ENCODE peak calls at places on chromosomes 11 and 22, in four cellular contexts. One of them, this sample, is unnamed.

GRCh38 chr11:27116684-27117083 is 76.1 kb downstream of the BBOX1 start:
- DNase-seq in GM12878: no peak
- DNase-seq in HepG2: no peak
- DNase-seq in SK-N-SH: no peak
- DNase-seq in this sample: no peak

GRCh38 chr11:132718711-132719641 is 813.3 kb downstream of the OPCML start:
- DNase-seq in SK-N-SH: no peak
- DNase-seq in GM12878: no peak
- DNase-seq in HepG2: no peak
- DNase-seq in this sample: no peak

GRCh38 chr22:25372000-25372595 is 152.7 kb downstream of the CRYBB2 start:
- DNase-seq in SK-N-SH: no peak
- DNase-seq in GM12878: no peak
- DNase-seq in HepG2: no peak
- DNase-seq in this sample: no peak

GRCh38 chr11:16125796-16126195 is 230.6 kb downstream of the SOX6 start:
- DNase-seq in GM12878: no peak
- DNase-seq in HepG2: no peak
- DNase-seq in SK-N-SH: no peak
- DNase-seq in this sample: no peak

GRCh38 chr11:77214557-77214956 is 86.5 kb downstream of the MYO7A start:
- DNase-seq in GM12878: no peak
- DNase-seq in SK-N-SH: no peak
- DNase-seq in HepG2: no peak
- DNase-seq in this sample: no peak

GRCh38 chr11:38950882-38951281 is 2352.8 kb upstream of the RAG2 start:
- DNase-seq in SK-N-SH: no peak
- DNase-seq in GM12878: no peak
- DNase-seq in HepG2: no peak
- DNase-seq in this sample: no peak

GRCh38 chr11:46238078-46238966 is 39.1 kb upstream of the CREB3L1 start:
- DNase-seq in GM12878: no peak
- DNase-seq in SK-N-SH: peak
- DNase-seq in HepG2: no peak
- DNase-seq in this sample: peak

GRCh38 chr11:20089357-20089756 is 70.9 kb downstream of the DBX1 start:
- DNase-seq in SK-N-SH: no peak
- DNase-seq in HepG2: no peak
- DNase-seq in GM12878: no peak
- DNase-seq in this sample: no peak

GRCh38 chr22:47633111-47633510 is 870.7 kb downstream of the TBC1D22A start:
- DNase-seq in GM12878: no peak
- DNase-seq in HepG2: no peak
- DNase-seq in SK-N-SH: no peak
- DNase-seq in this sample: no peak

GRCh38 chr22:21714784-21715183 is 20.8 kb downstream of the YPEL1 start:
- DNase-seq in GM12878: no peak
- DNase-seq in HepG2: no peak
- DNase-seq in SK-N-SH: no peak
- DNase-seq in this sample: no peak
- TF ChIP-seq TAF1 in GM12878: no peak
- TF ChIP-seq TAF1 in HepG2: no peak
- TF ChIP-seq TAF1 in SK-N-SH: no peak
- TF ChIP-seq TAF1 in this sample: no peak

DNA sequence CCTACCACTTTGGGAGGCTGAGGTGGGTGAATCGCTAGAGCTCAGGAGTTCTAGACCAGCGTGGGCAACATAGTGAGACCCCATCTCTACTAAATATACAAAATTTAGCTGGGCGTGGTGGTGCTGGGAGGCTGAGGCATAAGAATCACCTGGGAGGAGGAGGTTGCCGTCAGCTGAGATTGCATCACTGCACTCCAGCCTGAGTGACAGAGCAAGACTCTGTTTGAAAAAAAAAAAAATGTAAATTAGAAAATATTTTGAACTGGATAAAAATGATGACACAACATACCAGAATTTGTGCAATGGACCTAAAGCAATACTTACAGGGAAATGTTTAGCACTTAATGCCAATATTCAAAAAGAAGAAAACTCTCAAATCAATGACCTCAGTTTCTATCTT is 46.4 kb downstream of the ATG16L2 start:
- DNase-seq in GM12878: no peak
- DNase-seq in SK-N-SH: no peak
- DNase-seq in HepG2: no peak
- DNase-seq in this sample: no peak
- TF ChIP-seq TAF1 in GM12878: no peak
- TF ChIP-seq TAF1 in SK-N-SH: no peak
- TF ChIP-seq TAF1 in HepG2: no peak
- TF ChIP-seq TAF1 in this sample: no peak

DNA sequence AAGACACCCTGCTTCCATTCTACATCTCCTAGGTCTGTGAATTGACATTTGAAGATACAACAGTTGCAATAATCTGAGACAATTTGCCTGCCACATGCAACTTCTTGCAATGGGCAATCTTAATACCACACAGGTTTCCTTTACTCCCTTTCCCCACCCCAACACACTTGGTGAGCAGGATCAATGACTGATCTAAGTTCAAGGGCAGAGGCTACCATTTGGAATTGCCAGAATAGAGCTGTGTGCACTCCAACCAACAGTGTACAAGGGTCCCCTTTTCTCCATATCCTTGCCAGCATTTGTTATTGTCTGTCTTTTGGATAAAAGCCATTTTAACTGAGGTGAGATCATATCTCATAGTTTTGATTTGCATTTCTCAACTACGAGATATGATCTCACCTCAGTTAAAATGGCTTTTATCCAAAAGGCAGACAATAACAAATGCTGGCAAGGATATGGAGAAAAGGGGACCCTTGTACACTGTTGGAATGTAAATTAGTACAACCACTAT is 2.9 kb upstream of the NNMT start:
- DNase-seq in SK-N-SH: no peak
- DNase-seq in GM12878: no peak
- DNase-seq in HepG2: no peak
- DNase-seq in this sample: no peak
- TF ChIP-seq TAF1 in SK-N-SH: no peak
- TF ChIP-seq TAF1 in GM12878: no peak
- TF ChIP-seq TAF1 in HepG2: no peak
- TF ChIP-seq TAF1 in this sample: no peak

DNA sequence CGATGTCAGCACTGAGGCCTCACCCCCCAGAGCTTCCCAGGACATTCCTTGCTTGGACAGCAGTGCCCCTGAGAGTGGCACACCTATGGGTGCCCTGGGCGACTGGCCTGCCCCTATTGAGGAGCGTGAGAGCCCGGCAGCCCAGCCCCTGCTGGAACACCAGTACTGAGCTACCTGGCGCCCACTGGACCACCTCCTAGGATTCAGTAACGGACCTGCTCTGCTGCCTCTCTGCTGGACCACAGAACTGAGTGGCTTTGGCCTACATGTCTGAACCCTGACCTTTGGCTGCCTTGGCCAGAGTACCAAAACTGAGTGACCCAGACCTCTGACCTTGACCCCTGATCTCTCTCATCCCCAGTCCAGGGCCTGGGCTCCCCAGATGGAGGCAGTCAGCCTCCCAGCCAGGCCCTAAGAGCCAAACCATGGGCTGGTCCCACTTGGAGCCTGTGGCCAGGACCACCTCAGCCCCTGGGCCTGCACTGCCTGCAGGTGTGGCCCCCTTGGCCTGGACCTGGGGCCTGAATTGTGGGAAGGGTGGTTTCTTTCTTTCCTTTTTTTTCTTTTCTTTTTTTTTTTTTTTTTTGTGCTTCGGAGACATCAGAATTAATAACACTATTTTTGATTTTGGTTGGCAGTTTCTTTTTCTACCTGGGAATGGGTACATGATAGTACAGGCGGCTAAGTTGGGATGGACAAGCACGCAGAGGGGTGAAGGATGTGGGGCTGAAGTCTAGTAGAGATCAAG is 917 bp upstream of the SIPA1 start:
- DNase-seq in HepG2: no peak
- DNase-seq in SK-N-SH: no peak
- DNase-seq in GM12878: no peak
- DNase-seq in this sample: peak
- TF ChIP-seq TAF1 in HepG2: no peak
- TF ChIP-seq TAF1 in SK-N-SH: no peak
- TF ChIP-seq TAF1 in GM12878: no peak
- TF ChIP-seq TAF1 in this sample: no peak

GRCh38 chr22:29623059-29623458 is 19.6 kb downstream of the NF2 start:
- DNase-seq in SK-N-SH: no peak
- DNase-seq in HepG2: no peak
- DNase-seq in GM12878: no peak
- DNase-seq in this sample: no peak

GRCh38 chr22:29617922-29618629 is 14.6 kb downstream of the NF2 start:
- DNase-seq in HepG2: no peak
- DNase-seq in GM12878: no peak
- DNase-seq in SK-N-SH: no peak
- DNase-seq in this sample: no peak

GRCh38 chr22:29625090-29625825 is 21.8 kb downstream of the NF2 start:
- DNase-seq in GM12878: no peak
- DNase-seq in SK-N-SH: peak
- DNase-seq in HepG2: peak
- DNase-seq in this sample: peak

GRCh38 chr22:29623553-29624169 is 20.2 kb downstream of the NF2 start:
- DNase-seq in SK-N-SH: no peak
- DNase-seq in HepG2: no peak
- DNase-seq in GM12878: no peak
- DNase-seq in this sample: no peak

DNA sequence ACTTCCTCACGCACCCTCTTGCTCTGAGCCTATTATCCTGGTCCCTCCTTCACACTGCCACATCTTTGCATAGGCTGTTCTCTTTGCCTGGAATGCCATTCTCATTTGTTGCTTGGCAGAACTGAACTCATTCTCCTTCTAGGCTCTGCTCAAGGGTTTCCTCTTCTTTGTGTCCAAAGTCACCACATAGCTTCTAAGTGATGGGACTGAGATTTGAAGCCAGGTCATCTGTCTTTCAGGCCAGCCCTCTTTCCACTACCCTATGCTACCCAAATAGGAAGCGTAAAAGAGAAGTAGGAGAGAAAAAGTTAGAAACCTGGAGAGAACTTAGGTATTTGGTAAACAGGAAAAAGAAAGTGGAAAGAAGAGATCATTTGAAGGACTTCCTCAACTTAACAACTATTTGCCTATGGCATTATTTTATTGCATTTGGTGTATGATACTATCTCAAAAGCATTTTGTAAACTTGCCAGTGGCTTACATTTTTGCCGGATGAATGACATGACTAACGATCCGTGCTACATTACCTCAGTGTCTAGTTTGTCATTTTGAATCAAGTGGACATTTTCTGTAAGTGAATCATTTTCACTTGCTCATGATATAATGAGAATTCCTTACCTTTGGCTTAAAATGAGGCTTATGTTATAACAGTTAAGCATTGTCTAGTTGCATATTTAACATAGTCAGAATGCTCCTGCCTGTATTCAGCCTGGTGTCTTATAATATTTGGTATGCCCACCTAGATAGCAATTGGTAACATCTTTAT is 18.5 kb downstream of the NF2 start:
- DNase-seq in GM12878: no peak
- DNase-seq in SK-N-SH: no peak
- DNase-seq in HepG2: peak
- DNase-seq in this sample: no peak
- TF ChIP-seq TAF1 in GM12878: no peak
- TF ChIP-seq TAF1 in SK-N-SH: no peak
- TF ChIP-seq TAF1 in HepG2: no peak
- TF ChIP-seq TAF1 in this sample: no peak

GRCh38 chr11:119316729-119317591 is at the start of gene MCAM:
- DNase-seq in SK-N-SH: peak
- DNase-seq in GM12878: no peak
- DNase-seq in HepG2: peak
- DNase-seq in this sample: peak
- TF ChIP-seq TAF1 in SK-N-SH: peak
- TF ChIP-seq TAF1 in GM12878: no peak
- TF ChIP-seq TAF1 in HepG2: peak
- TF ChIP-seq TAF1 in this sample: peak

GRCh38 chr11:111586305-111586915 is 15.8 kb upstream of the SIK2 start:
- DNase-seq in SK-N-SH: peak
- DNase-seq in HepG2: peak
- DNase-seq in GM12878: no peak
- DNase-seq in this sample: peak
- TF ChIP-seq TAF1 in SK-N-SH: no peak
- TF ChIP-seq TAF1 in HepG2: no peak
- TF ChIP-seq TAF1 in GM12878: no peak
- TF ChIP-seq TAF1 in this sample: no peak

GRCh38 chr11:95611827-95612226 is 177.8 kb downstream of the FAM76B start:
- DNase-seq in SK-N-SH: no peak
- DNase-seq in HepG2: no peak
- DNase-seq in GM12878: no peak
- DNase-seq in this sample: no peak
- TF ChIP-seq TAF1 in SK-N-SH: no peak
- TF ChIP-seq TAF1 in HepG2: no peak
- TF ChIP-seq TAF1 in GM12878: no peak
- TF ChIP-seq TAF1 in this sample: no peak

GRCh38 chr11:122261546-122261945 is 145.5 kb upstream of the BLID start:
- DNase-seq in GM12878: no peak
- DNase-seq in SK-N-SH: no peak
- DNase-seq in HepG2: no peak
- DNase-seq in this sample: no peak
- TF ChIP-seq TAF1 in GM12878: no peak
- TF ChIP-seq TAF1 in SK-N-SH: no peak
- TF ChIP-seq TAF1 in HepG2: no peak
- TF ChIP-seq TAF1 in this sample: no peak

GRCh38 chr11:95703059-95703458 is 86.5 kb downstream of the FAM76B start:
- DNase-seq in GM12878: no peak
- DNase-seq in HepG2: no peak
- DNase-seq in SK-N-SH: no peak
- DNase-seq in this sample: no peak
- TF ChIP-seq TAF1 in GM12878: no peak
- TF ChIP-seq TAF1 in HepG2: no peak
- TF ChIP-seq TAF1 in SK-N-SH: no peak
- TF ChIP-seq TAF1 in this sample: no peak